ENCODE peak calls at places on chromosomes 5 and 9, in eight cellular contexts. R is mammary epithelial cell, T is GM23338, K is uterus, W is neural progenitor cell, X is fibroblast of lung, C is SK-N-SH, Y is adrenal gland. I is an unnamed sample.
A peak's percentile ranks its signal among the peaks of the same experiment; 100 is the strongest.

GRCh38 chr9:84711936-84712335 is 42.4 kb downstream of the NTRK2 start:
- DNase-seq in R (peak; percentile 97), T (no peak), K (no peak), W (no peak), X (peak; percentile 80), C (peak; percentile 16), Y (peak; percentile 54), I (no peak)

GRCh38 chr9:89179535-89179919 is 909 bp upstream of the SHC3 start:
- DNase-seq in R (no peak), T (peak; percentile 33), K (no peak), W (peak; percentile 38), X (peak; percentile 70), C (no peak), Y (no peak), I (no peak)

GRCh38 chr5:68071731-68072130 is 143.8 kb upstream of the PIK3R1 start:
- DNase-seq in R (no peak), T (no peak), K (no peak), W (no peak), X (peak; percentile 29), C (no peak), Y (no peak), I (no peak)

GRCh38 chr9:129586647-129587046 is 34.3 kb downstream of the C9orf50 start:
- DNase-seq in R (no peak), T (no peak), K (no peak), W (no peak), X (no peak), C (peak; percentile 44), Y (no peak), I (no peak)

GRCh38 chr5:102782245-102782872 is 27.3 kb downstream of the PAM start:
- DNase-seq in R (no peak), T (no peak), K (no peak), W (no peak), X (no peak), C (no peak), Y (no peak), I (no peak)

GRCh38 chr5:4581289-4581688 is 558.8 kb upstream of the ADAMTS16 start:
- DNase-seq in R (no peak), T (no peak), K (no peak), W (no peak), X (no peak), C (no peak), Y (no peak), I (no peak)

GRCh38 chr5:80739487-80739886 is 84.7 kb upstream of the DHFR start:
- DNase-seq in R (no peak), T (no peak), K (no peak), W (no peak), X (no peak), C (no peak), Y (no peak), I (no peak)

GRCh38 chr9:121765021-121765950 is 113.9 kb downstream of the DAB2IP start:
- DNase-seq in R (peak; percentile 32), T (no peak), K (peak; percentile 79), W (no peak), X (peak; percentile 60), C (peak; percentile 48), Y (peak; percentile 79), I (no peak)

GRCh38 chr5:64628901-64629300 is 61.4 kb upstream of the SHISAL2B start:
- DNase-seq in R (no peak), T (no peak), K (no peak), W (no peak), X (peak; percentile 37), C (no peak), Y (no peak), I (no peak)

GRCh38 chr5:15285901-15286583 is 213.9 kb upstream of the FBXL7 start:
- DNase-seq in R (no peak), T (no peak), K (no peak), W (no peak), X (peak; percentile 9), C (no peak), Y (no peak), I (peak; percentile 27)

GRCh38 chr5:113179156-113179555 is 202.6 kb downstream of the DCP2 start:
- DNase-seq in R (no peak), T (no peak), K (no peak), W (no peak), X (no peak), C (peak; percentile 33), Y (no peak), I (no peak)

GRCh38 chr5:149177339-149177843 is 36.1 kb downstream of the ABLIM3 start:
- DNase-seq in R (no peak), T (no peak), K (no peak), W (no peak), X (no peak), C (no peak), Y (no peak), I (no peak)

GRCh38 chr9:86485359-86485758 is 131.1 kb upstream of the TUT7 start:
- DNase-seq in R (no peak), T (no peak), K (no peak), W (no peak), X (no peak), C (no peak), Y (no peak), I (no peak)

GRCh38 chr5:134136221-134136631 is 21.7 kb downstream of the TCF7 start:
- DNase-seq in R (no peak), T (no peak), K (peak; percentile 6), W (no peak), X (no peak), C (no peak), Y (no peak), I (no peak)

GRCh38 chr5:134136771-134137170 is 22.3 kb downstream of the TCF7 start:
- DNase-seq in R (no peak), T (no peak), K (peak; percentile 9), W (no peak), X (no peak), C (no peak), Y (no peak), I (no peak)

GRCh38 chr5:134133995-134134541 is 19.6 kb downstream of the TCF7 start:
- DNase-seq in R (no peak), T (no peak), K (peak; percentile 9), W (no peak), X (no peak), C (no peak), Y (no peak), I (no peak)

GRCh38 chr5:134133213-134133994 is 18.9 kb downstream of the TCF7 start:
- DNase-seq in R (no peak), T (no peak), K (peak; percentile 12), W (no peak), X (no peak), C (no peak), Y (no peak), I (no peak)

DNA sequence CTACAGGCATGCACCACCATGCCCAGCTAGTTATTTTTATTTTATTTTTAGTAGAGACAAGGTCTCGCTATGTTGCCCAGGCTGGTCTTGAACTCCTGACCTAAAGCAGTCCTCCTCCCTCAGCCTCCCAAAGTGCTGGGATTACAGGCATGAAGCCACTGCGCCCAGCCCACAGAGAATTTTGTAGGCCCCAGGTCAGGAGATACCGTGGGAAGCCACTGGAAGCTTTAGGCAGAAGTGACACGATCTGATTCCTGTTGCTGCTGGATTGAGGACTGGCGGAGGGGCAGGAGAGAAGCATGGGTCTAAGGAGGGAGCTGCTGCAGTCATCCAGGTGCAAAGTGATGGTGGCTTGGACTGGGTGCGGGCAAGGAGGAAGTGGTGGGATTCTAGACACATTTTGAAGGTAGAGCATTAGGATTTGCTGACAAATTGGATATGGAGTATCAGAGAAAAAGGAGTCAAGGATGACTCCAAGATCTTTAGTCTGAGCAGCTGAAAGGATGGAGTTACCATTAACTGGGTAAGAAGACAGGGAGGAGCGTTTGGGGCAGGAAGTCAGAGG is 20.7 kb downstream of the TCF7 start:
- DNase-seq in R (no peak), T (no peak), K (no peak), W (no peak), X (no peak), C (no peak), Y (no peak), I (no peak)
- H3K4me1 ChIP-seq in R (peaks cover 25% of the 10 kb centered on the region), T (peaks cover 16% of the 10 kb centered on the region), K (no peaks in the 10 kb centered on the region), W (no peaks in the 10 kb centered on the region), X (peaks cover 8% of the 10 kb centered on the region), C (peaks cover 11% of the 10 kb centered on the region), Y (peaks cover 4% of the 10 kb centered on the region), I (no peaks in the 10 kb centered on the region)

GRCh38 chr5:152514827-152515397 is 109.8 kb upstream of the NMUR2 start:
- DNase-seq in R (peak; percentile 5), T (peak; percentile 65), K (no peak), W (peak; percentile 67), X (peak; percentile 4), C (peak; percentile 27), Y (no peak), I (no peak)
- TF ChIP-seq CTCF in R (peak; percentile 52), T (peak; percentile 71), K (no peak), W (peak; percentile 70), X (peak; percentile 55), C (peak; percentile 67), Y (peak; percentile 52), I (peak; percentile 23)

DNA sequence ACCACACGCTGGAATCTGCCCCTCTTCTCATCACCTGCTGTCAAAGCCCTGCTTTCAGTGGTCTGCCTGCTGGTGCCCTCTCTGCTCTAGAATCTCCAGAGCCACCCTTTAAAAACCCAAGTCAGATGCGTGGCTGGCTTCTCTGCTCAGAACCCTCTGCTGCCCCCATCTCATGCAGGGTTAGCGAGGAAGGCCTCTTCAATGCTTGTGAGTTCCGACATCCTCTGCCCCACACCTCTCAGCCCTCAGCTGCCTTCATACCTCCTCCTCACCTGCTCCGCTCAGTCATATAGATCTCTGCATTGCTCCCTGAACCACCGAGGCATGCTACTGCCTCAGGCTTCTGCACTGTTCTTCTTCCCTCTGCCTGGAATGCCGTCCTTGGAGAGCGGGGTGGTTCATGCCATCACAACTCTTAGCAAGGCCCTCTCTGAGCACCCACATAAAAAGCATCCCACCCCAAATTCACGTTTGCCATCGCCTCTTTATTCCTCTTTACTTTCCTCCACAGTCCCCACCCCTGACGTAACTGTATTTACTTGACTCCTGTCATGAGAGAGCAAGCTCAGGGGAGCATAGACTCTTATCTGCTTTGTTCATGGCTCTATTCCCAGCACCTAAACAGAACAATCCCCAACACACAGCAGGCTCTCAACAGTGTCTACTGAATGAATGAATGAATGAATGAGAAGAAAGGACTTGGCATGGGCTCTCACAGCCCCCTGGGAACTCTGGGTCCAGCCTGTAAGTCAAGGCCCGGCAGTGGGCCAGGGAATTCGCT is 10.4 kb downstream of the SHB start:
- DNase-seq in R (no peak), T (no peak), K (no peak), W (no peak), X (no peak), C (no peak), Y (no peak), I (no peak)
- H3K4me1 ChIP-seq in R (peaks cover 15% of the 10 kb centered on the region), T (peaks cover 30% of the 10 kb centered on the region), K (no peaks in the 10 kb centered on the region), W (peaks cover 17% of the 10 kb centered on the region), X (peaks cover 11% of the 10 kb centered on the region), C (peaks cover 51% of the 10 kb centered on the region), Y (peaks cover 11% of the 10 kb centered on the region), I (no peaks in the 10 kb centered on the region)

GRCh38 chr5:142717582-142718215 is 31.8 kb upstream of the FGF1 start:
- DNase-seq in R (peak; percentile 58), T (peak; percentile 60), K (peak; percentile 36), W (peak; percentile 52), X (peak; percentile 52), C (peak; percentile 64), Y (peak; percentile 43), I (no peak)

GRCh38 chr5:142719836-142720330 is 34.0 kb upstream of the FGF1 start:
- DNase-seq in R (no peak), T (no peak), K (no peak), W (no peak), X (no peak), C (no peak), Y (no peak), I (no peak)

GRCh38 chr5:142722896-142723295 is 37.0 kb upstream of the FGF1 start:
- DNase-seq in R (no peak), T (no peak), K (no peak), W (peak; percentile 15), X (no peak), C (no peak), Y (no peak), I (no peak)

GRCh38 chr5:142722146-142722545 is 36.3 kb upstream of the FGF1 start:
- DNase-seq in R (no peak), T (no peak), K (no peak), W (no peak), X (peak; percentile 60), C (no peak), Y (no peak), I (no peak)

GRCh38 chr5:142720561-142721275 is 34.8 kb upstream of the FGF1 start:
- DNase-seq in R (peak; percentile 100), T (no peak), K (no peak), W (no peak), X (peak; percentile 49), C (no peak), Y (no peak), I (peak; percentile 61)
- TF ChIP-seq CTCF in R (peak; percentile 57), T (no peak), K (no peak), W (no peak), X (no peak), C (no peak), Y (no peak), I (no peak)

I was measured in colonic mucosa.